ENCODE peak calls at places on chromosomes 7 and 10, in five cellular contexts. F is epithelial cell of esophagus, O is hippocampal formation, R is kidney epithelial cell, V is transverse colon. M is an unnamed sample.

GRCh38 chr10:133277277-133277992 is 767 bp upstream of the ADAM8 start:
- DNase-seq in O (no peak), F (no peak), R (no peak), V (no peak), M (no peak)

GRCh38 chr7:17205850-17206353 is 92.5 kb upstream of the AHR start:
- DNase-seq in F (no peak), O (no peak), R (no peak), V (no peak), M (no peak)

GRCh38 chr10:106577756-106578155 is 586.8 kb downstream of the SORCS1 start:
- DNase-seq in O (no peak), R (no peak), F (no peak), V (no peak), M (no peak)

GRCh38 chr10:29658984-29659769 is 24.4 kb upstream of the SVIL start:
- DNase-seq in F (peak), O (no peak), R (peak), V (peak), M (peak)

GRCh38 chr10:88253622-88254021 is 329.5 kb downstream of the RNLS start:
- DNase-seq in O (no peak), R (no peak), V (no peak), F (no peak), M (no peak)

GRCh38 chr10:132460691-132461090 is 63.7 kb downstream of the PWWP2B start:
- DNase-seq in F (no peak), O (no peak), V (no peak), R (no peak), M (no peak)

GRCh38 chr10:15037691-15038090 is 6.1 kb upstream of the OLAH start:
- DNase-seq in O (no peak), V (no peak), R (no peak), F (no peak), M (no peak)

GRCh38 chr10:79445217-79445707 is at the start of gene ZCCHC24:
- DNase-seq in R (no peak), V (peak), O (no peak), F (peak), M (no peak)

GRCh38 chr10:14093735-14094484 is 236.8 kb downstream of the FRMD4A start:
- DNase-seq in R (no peak), V (no peak), F (peak), O (peak), M (peak)

M was measured in pons.